ENCODE peak calls at places on chromosome 6, in eight cellular contexts. R is GM13976, F is brain microvascular endothelial cell, J is posterior vena cava, O is CD14-positive monocyte, P is MV-4-11, N is hippocampal formation, A is cardiac fibroblast. B is an unnamed sample.

GRCh38 chr6:170083236-170084051 is 207.4 kb downstream of the DLL1 start:
- DNase-seq in R (no peak), F (no peak), J (peak; percentile 69), O (peak; percentile 34), P (peak; percentile 10), N (no peak), A (no peak), B (no peak)

GRCh38 chr6:2764610-2765165 is 505 bp upstream of the WRNIP1 start:
- DNase-seq in R (peak; percentile 71), F (peak; percentile 69), J (peak; percentile 90), O (peak; percentile 60), P (peak; percentile 65), N (peak; percentile 77), A (peak; percentile 82), B (peak; percentile 65)

GRCh38 chr6:128365520-128366160 is 154.8 kb downstream of the PTPRK start:
- DNase-seq in R (no peak), F (no peak), J (no peak), O (no peak), P (no peak), N (no peak), A (no peak), B (no peak)

GRCh38 chr6:149248688-149249369 is 68.7 kb upstream of the TAB2 start:
- DNase-seq in R (peak; percentile 26), F (no peak), J (no peak), O (peak; percentile 63), P (peak; percentile 25), N (no peak), A (no peak), B (no peak)

GRCh38 chr6:14883921-14884320 is 361.9 kb upstream of the JARID2 start:
- DNase-seq in R (no peak), F (peak; percentile 3), J (no peak), O (no peak), P (peak; percentile 80), N (no peak), A (no peak), B (no peak)

GRCh38 chr6:7891098-7891872 is 19.3 kb downstream of the TXNDC5 start:
- DNase-seq in R (no peak), F (no peak), J (no peak), O (peak; percentile 6), P (no peak), N (no peak), A (no peak), B (no peak)

GRCh38 chr6:84449220-84449619 is 221.8 kb upstream of the CEP162 start:
- DNase-seq in R (no peak), F (no peak), J (no peak), O (no peak), P (no peak), N (no peak), A (no peak), B (no peak)

GRCh38 chr6:89161326-89162046 is 15.6 kb downstream of the PM20D2 start:
- DNase-seq in R (no peak), F (no peak), J (no peak), O (no peak), P (no peak), N (no peak), A (no peak), B (no peak)

GRCh38 chr6:75611011-75611701 is 9.5 kb downstream of the SENP6 start:
- DNase-seq in R (no peak), F (no peak), J (no peak), O (no peak), P (no peak), N (no peak), A (no peak), B (no peak)

GRCh38 chr6:167746377-167747151 is 80.1 kb upstream of the AFDN start:
- DNase-seq in R (no peak), F (no peak), J (no peak), O (no peak), P (no peak), N (no peak), A (no peak), B (no peak)

GRCh38 chr6:43776115-43776798 is 6.2 kb downstream of the VEGFA start:
- DNase-seq in R (no peak), F (no peak), J (peak; percentile 72), O (no peak), P (no peak), N (no peak), A (no peak), B (no peak)

B was measured in DND-41.